ENCODE peak calls at places on chromosomes 7 and 10, in six cellular contexts. O is neuronal stem cell; J is SHP77; G is fibroblast of lung; W is iPS-NIHi11; P is activated effector memory CD4-positive, alpha-beta T cell treated with anti-CD3 and anti-CD28 coated beads, Interleukin-2, amount 50 U/mL, for 16 hours. X is an unnamed sample.

GRCh38 chr10:78438094-78438906 is 404.6 kb downstream of the RPS24 start:
- DNase-seq in P (no peak), G (no peak), W (no peak), J (no peak), O (no peak), X (no peak)

GRCh38 chr10:131451407-131452015 is 140.0 kb upstream of the TCERG1L start:
- DNase-seq in J (no peak), W (no peak), P (no peak), G (no peak), O (no peak), X (no peak)

GRCh38 chr10:77493851-77494788 is 143.5 kb downstream of the KCNMA1 start:
- DNase-seq in J (no peak), G (peak), W (peak), O (no peak), P (no peak), X (peak)

GRCh38 chr7:35555934-35556333 is 139.0 kb downstream of the HERPUD2 start:
- DNase-seq in J (no peak), W (no peak), P (no peak), G (no peak), O (no peak), X (no peak)

GRCh38 chr7:15167912-15168311 is 265.4 kb upstream of the DGKB start:
- DNase-seq in J (peak), O (no peak), W (no peak), G (no peak), P (no peak), X (no peak)

GRCh38 chr7:132768099-132768498 is 191.8 kb upstream of the PLXNA4 start:
- DNase-seq in W (no peak), P (no peak), J (no peak), O (no peak), G (no peak), X (no peak)

GRCh38 chr7:129144834-129145668 is 544 bp downstream of the TSPAN33 start:
- DNase-seq in P (peak), O (no peak), W (peak), J (no peak), G (no peak), X (no peak)

GRCh38 chr10:62804384-62805138 is at the start of gene ADO:
- DNase-seq in J (peak), G (peak), P (peak), W (peak), O (peak), X (peak)

GRCh38 chr10:61541960-61542359 is 88.8 kb upstream of the TMEM26 start:
- DNase-seq in J (no peak), G (no peak), O (no peak), P (no peak), W (no peak), X (no peak)

GRCh38 chr7:143131777-143132176 is at the start of gene PIP:
- DNase-seq in J (no peak), P (no peak), W (no peak), O (no peak), G (no peak), X (no peak)

GRCh38 chr7:10225265-10225664 is 748.4 kb upstream of the PHF14 start:
- DNase-seq in O (peak), W (no peak), G (peak), J (no peak), P (no peak), X (peak)

GRCh38 chr10:75035975-75036708 is 75.3 kb upstream of the SAMD8 start:
- DNase-seq in J (no peak), W (no peak), P (no peak), O (no peak), G (peak), X (no peak)

GRCh38 chr7:131235489-131236317 is 92.0 kb upstream of the MKLN1 start:
- DNase-seq in G (peak), P (peak), O (no peak), J (peak), W (peak), X (peak)

GRCh38 chr7:5287802-5288201 is 5.1 kb downstream of the SLC29A4 start:
- DNase-seq in J (no peak), G (no peak), P (no peak), W (no peak), O (no peak), X (no peak)

GRCh38 chr7:157523766-157524421 is 187.1 kb downstream of the DNAJB6 start:
- DNase-seq in O (no peak), P (peak), G (no peak), W (no peak), J (no peak), X (no peak)